ENCODE peak calls at places on chromosomes 6 and 20, in six cellular contexts. One of them, this sample, is unnamed.

GRCh38 chr20:32957451-32957850 is 46.8 kb downstream of the SUN5 start:
- DNase-seq in NCI-H226: no peak
- DNase-seq in fibroblast of lung: no peak
- DNase-seq in HEK293T: no peak
- DNase-seq in lower leg skin: no peak
- DNase-seq in CD4-positive, alpha-beta T cell: no peak
- DNase-seq in this sample: no peak

GRCh38 chr6:168035098-168035660 is 37.7 kb downstream of the KIF25 start:
- DNase-seq in NCI-H226: peak
- DNase-seq in CD4-positive, alpha-beta T cell: no peak
- DNase-seq in HEK293T: peak
- DNase-seq in lower leg skin: peak
- DNase-seq in fibroblast of lung: peak
- DNase-seq in this sample: no peak

GRCh38 chr6:163261361-163261760 is 153.2 kb upstream of the QKI start:
- DNase-seq in lower leg skin: no peak
- DNase-seq in fibroblast of lung: no peak
- DNase-seq in CD4-positive, alpha-beta T cell: no peak
- DNase-seq in NCI-H226: no peak
- DNase-seq in HEK293T: no peak
- DNase-seq in this sample: no peak

GRCh38 chr6:43467752-43468151 is 9.6 kb upstream of the TJAP1 start:
- DNase-seq in CD4-positive, alpha-beta T cell: no peak
- DNase-seq in HEK293T: no peak
- DNase-seq in NCI-H226: no peak
- DNase-seq in lower leg skin: no peak
- DNase-seq in fibroblast of lung: no peak
- DNase-seq in this sample: no peak

GRCh38 chr20:34104059-34104458 is 8.0 kb downstream of the EIF2S2 start:
- DNase-seq in NCI-H226: no peak
- DNase-seq in fibroblast of lung: no peak
- DNase-seq in CD4-positive, alpha-beta T cell: no peak
- DNase-seq in HEK293T: no peak
- DNase-seq in lower leg skin: no peak
- DNase-seq in this sample: no peak

GRCh38 chr6:127933137-127933536 is 32.3 kb upstream of the THEMIS start:
- DNase-seq in NCI-H226: no peak
- DNase-seq in fibroblast of lung: no peak
- DNase-seq in lower leg skin: no peak
- DNase-seq in CD4-positive, alpha-beta T cell: no peak
- DNase-seq in HEK293T: no peak
- DNase-seq in this sample: no peak

GRCh38 chr6:42450314-42451145 is 1.2 kb downstream of the TRERF1 start:
- DNase-seq in lower leg skin: peak
- DNase-seq in NCI-H226: no peak
- DNase-seq in fibroblast of lung: peak
- DNase-seq in CD4-positive, alpha-beta T cell: no peak
- DNase-seq in HEK293T: no peak
- DNase-seq in this sample: no peak

GRCh38 chr6:35025241-35026188 is 115.6 kb downstream of the TCP11 start:
- DNase-seq in NCI-H226: no peak
- DNase-seq in lower leg skin: no peak
- DNase-seq in fibroblast of lung: no peak
- DNase-seq in HEK293T: no peak
- DNase-seq in CD4-positive, alpha-beta T cell: no peak
- DNase-seq in this sample: no peak

GRCh38 chr6:14852375-14852774 is 393.5 kb upstream of the JARID2 start:
- DNase-seq in NCI-H226: no peak
- DNase-seq in HEK293T: no peak
- DNase-seq in lower leg skin: no peak
- DNase-seq in fibroblast of lung: no peak
- DNase-seq in CD4-positive, alpha-beta T cell: no peak
- DNase-seq in this sample: no peak

GRCh38 chr6:71478834-71479541 is 190.4 kb downstream of the OGFRL1 start:
- DNase-seq in CD4-positive, alpha-beta T cell: no peak
- DNase-seq in fibroblast of lung: peak
- DNase-seq in HEK293T: no peak
- DNase-seq in lower leg skin: no peak
- DNase-seq in NCI-H226: peak
- DNase-seq in this sample: no peak

GRCh38 chr20:38840053-38840893 is 34.8 kb downstream of the PPP1R16B start:
- DNase-seq in fibroblast of lung: no peak
- DNase-seq in lower leg skin: no peak
- DNase-seq in CD4-positive, alpha-beta T cell: no peak
- DNase-seq in NCI-H226: peak
- DNase-seq in HEK293T: no peak
- DNase-seq in this sample: no peak

GRCh38 chr6:16420715-16421461 is 182.5 kb downstream of the GMPR start:
- DNase-seq in HEK293T: no peak
- DNase-seq in fibroblast of lung: peak
- DNase-seq in NCI-H226: no peak
- DNase-seq in CD4-positive, alpha-beta T cell: no peak
- DNase-seq in lower leg skin: no peak
- DNase-seq in this sample: no peak

GRCh38 chr20:9442858-9443257 is 71.5 kb upstream of the LAMP5 start:
- DNase-seq in HEK293T: no peak
- DNase-seq in fibroblast of lung: peak
- DNase-seq in lower leg skin: no peak
- DNase-seq in NCI-H226: no peak
- DNase-seq in CD4-positive, alpha-beta T cell: no peak
- DNase-seq in this sample: no peak

GRCh38 chr6:36547646-36548400 is 544 bp upstream of the STK38 start:
- DNase-seq in NCI-H226: no peak
- DNase-seq in CD4-positive, alpha-beta T cell: no peak
- DNase-seq in HEK293T: no peak
- DNase-seq in lower leg skin: no peak
- DNase-seq in fibroblast of lung: no peak
- DNase-seq in this sample: no peak

GRCh38 chr20:20009784-20010253 is 7.3 kb upstream of the NAA20 start:
- DNase-seq in fibroblast of lung: no peak
- DNase-seq in CD4-positive, alpha-beta T cell: no peak
- DNase-seq in HEK293T: no peak
- DNase-seq in NCI-H226: no peak
- DNase-seq in lower leg skin: no peak
- DNase-seq in this sample: no peak

GRCh38 chr6:5814116-5814515 is 192.6 kb downstream of the NRN1 start:
- DNase-seq in HEK293T: no peak
- DNase-seq in NCI-H226: no peak
- DNase-seq in lower leg skin: no peak
- DNase-seq in CD4-positive, alpha-beta T cell: no peak
- DNase-seq in fibroblast of lung: no peak
- DNase-seq in this sample: no peak

GRCh38 chr6:170106906-170107525 is 183.9 kb downstream of the DLL1 start:
- DNase-seq in HEK293T: no peak
- DNase-seq in lower leg skin: peak
- DNase-seq in NCI-H226: no peak
- DNase-seq in fibroblast of lung: no peak
- DNase-seq in CD4-positive, alpha-beta T cell: no peak
- DNase-seq in this sample: no peak

GRCh38 chr6:137487947-137488735 is 6.1 kb downstream of the OLIG3 start:
- DNase-seq in HEK293T: no peak
- DNase-seq in lower leg skin: no peak
- DNase-seq in NCI-H226: no peak
- DNase-seq in fibroblast of lung: no peak
- DNase-seq in CD4-positive, alpha-beta T cell: no peak
- DNase-seq in this sample: no peak

GRCh38 chr20:44914924-44915323 is 5.1 kb downstream of the PABPC1L start:
- DNase-seq in NCI-H226: no peak
- DNase-seq in CD4-positive, alpha-beta T cell: no peak
- DNase-seq in lower leg skin: no peak
- DNase-seq in HEK293T: no peak
- DNase-seq in fibroblast of lung: no peak
- DNase-seq in this sample: no peak

GRCh38 chr6:41519748-41520699 is 26.2 kb upstream of the FOXP4 start:
- DNase-seq in fibroblast of lung: no peak
- DNase-seq in CD4-positive, alpha-beta T cell: no peak
- DNase-seq in lower leg skin: no peak
- DNase-seq in HEK293T: no peak
- DNase-seq in NCI-H226: no peak
- DNase-seq in this sample: no peak

GRCh38 chr6:93859964-93860363 is 440.6 kb upstream of the EPHA7 start:
- DNase-seq in fibroblast of lung: no peak
- DNase-seq in NCI-H226: no peak
- DNase-seq in HEK293T: no peak
- DNase-seq in CD4-positive, alpha-beta T cell: no peak
- DNase-seq in lower leg skin: no peak
- DNase-seq in this sample: no peak

GRCh38 chr6:159213401-159213800 is 44.2 kb downstream of the FNDC1 start:
- DNase-seq in lower leg skin: no peak
- DNase-seq in CD4-positive, alpha-beta T cell: no peak
- DNase-seq in NCI-H226: no peak
- DNase-seq in fibroblast of lung: peak
- DNase-seq in HEK293T: peak
- DNase-seq in this sample: no peak

GRCh38 chr6:109526905-109527628 is 44.0 kb upstream of the ZBTB24 start:
- DNase-seq in fibroblast of lung: peak
- DNase-seq in NCI-H226: peak
- DNase-seq in lower leg skin: no peak
- DNase-seq in CD4-positive, alpha-beta T cell: peak
- DNase-seq in HEK293T: peak
- DNase-seq in this sample: no peak

GRCh38 chr20:24692429-24693190 is 223.2 kb downstream of the SYNDIG1 start:
- DNase-seq in fibroblast of lung: no peak
- DNase-seq in HEK293T: no peak
- DNase-seq in CD4-positive, alpha-beta T cell: no peak
- DNase-seq in NCI-H226: no peak
- DNase-seq in lower leg skin: peak
- DNase-seq in this sample: no peak

GRCh38 chr20:50360218-50360672 is 149.9 kb upstream of the PTPN1 start:
- DNase-seq in lower leg skin: no peak
- DNase-seq in CD4-positive, alpha-beta T cell: no peak
- DNase-seq in NCI-H226: no peak
- DNase-seq in fibroblast of lung: no peak
- DNase-seq in HEK293T: no peak
- DNase-seq in this sample: no peak

GRCh38 chr6:149190228-149190831 is 127.2 kb upstream of the TAB2 start:
- DNase-seq in CD4-positive, alpha-beta T cell: peak
- DNase-seq in NCI-H226: peak
- DNase-seq in HEK293T: no peak
- DNase-seq in fibroblast of lung: peak
- DNase-seq in lower leg skin: no peak
- DNase-seq in this sample: no peak

GRCh38 chr6:137680678-137681346 is 186.2 kb upstream of the TNFAIP3 start:
- DNase-seq in fibroblast of lung: peak
- DNase-seq in CD4-positive, alpha-beta T cell: no peak
- DNase-seq in HEK293T: no peak
- DNase-seq in NCI-H226: no peak
- DNase-seq in lower leg skin: no peak
- DNase-seq in this sample: no peak

GRCh38 chr20:64203037-64203777 is 39.0 kb downstream of the MYT1 start:
- DNase-seq in CD4-positive, alpha-beta T cell: no peak
- DNase-seq in lower leg skin: no peak
- DNase-seq in NCI-H226: no peak
- DNase-seq in HEK293T: no peak
- DNase-seq in fibroblast of lung: no peak
- DNase-seq in this sample: no peak

GRCh38 chr6:55758156-55758942 is 117.0 kb downstream of the BMP5 start:
- DNase-seq in NCI-H226: peak
- DNase-seq in HEK293T: no peak
- DNase-seq in lower leg skin: no peak
- DNase-seq in CD4-positive, alpha-beta T cell: no peak
- DNase-seq in fibroblast of lung: peak
- DNase-seq in this sample: no peak

GRCh38 chr6:24492475-24492874 is 2.3 kb upstream of the ALDH5A1 start:
- DNase-seq in HEK293T: peak
- DNase-seq in CD4-positive, alpha-beta T cell: no peak
- DNase-seq in NCI-H226: no peak
- DNase-seq in lower leg skin: no peak
- DNase-seq in fibroblast of lung: peak
- DNase-seq in this sample: no peak

GRCh38 chr6:114007451-114007953 is 36.6 kb upstream of the HDAC2 start:
- DNase-seq in CD4-positive, alpha-beta T cell: peak
- DNase-seq in fibroblast of lung: peak
- DNase-seq in HEK293T: no peak
- DNase-seq in NCI-H226: no peak
- DNase-seq in lower leg skin: no peak
- DNase-seq in this sample: no peak

GRCh38 chr6:110250838-110251237 is 70.6 kb downstream of the CDC40 start:
- DNase-seq in HEK293T: no peak
- DNase-seq in fibroblast of lung: no peak
- DNase-seq in lower leg skin: no peak
- DNase-seq in CD4-positive, alpha-beta T cell: no peak
- DNase-seq in NCI-H226: no peak
- DNase-seq in this sample: no peak

GRCh38 chr6:74182992-74183391 is 487.0 kb downstream of the CD109 start:
- DNase-seq in CD4-positive, alpha-beta T cell: no peak
- DNase-seq in HEK293T: no peak
- DNase-seq in lower leg skin: peak
- DNase-seq in fibroblast of lung: peak
- DNase-seq in NCI-H226: no peak
- DNase-seq in this sample: no peak

GRCh38 chr6:97524846-97525245 is 241.8 kb upstream of the MMS22L start:
- DNase-seq in CD4-positive, alpha-beta T cell: no peak
- DNase-seq in NCI-H226: no peak
- DNase-seq in HEK293T: peak
- DNase-seq in lower leg skin: no peak
- DNase-seq in fibroblast of lung: peak
- DNase-seq in this sample: no peak

This sample was measured in thoracic aorta.